ENCODE peak calls at places on chromosomes 6 and 20, in nine cellular contexts. Q, J, C, W, A, S, Z, X and L are unnamed samples.

GRCh38 chr6:81759782-81760181 is 7.3 kb upstream of the TENT5A start:
- DNase-seq in S (no peak), A (no peak), W (no peak), Q (peak), X (no peak), C (no peak), J (no peak), Z (no peak), L (no peak)

GRCh38 chr20:41573955-41574354 is 44.2 kb downstream of the CHD6 start:
- DNase-seq in Z (no peak), W (no peak), S (no peak), J (no peak), Q (no peak), A (no peak), C (no peak), X (no peak), L (no peak)

GRCh38 chr6:142935553-142936517 is 9.1 kb downstream of the HIVEP2 start:
- DNase-seq in A (no peak), W (no peak), S (no peak), C (no peak), J (no peak), Z (peak), Q (no peak), X (no peak), L (no peak)

GRCh38 chr6:82555801-82556200 is 192.2 kb downstream of the TPBG start:
- DNase-seq in C (no peak), W (no peak), Z (no peak), J (no peak), X (no peak), S (no peak), Q (peak), A (no peak), L (no peak)

GRCh38 chr20:39985276-39985675 is 703.8 kb downstream of the MAFB start:
- DNase-seq in A (no peak), J (no peak), S (no peak), Z (no peak), Q (no peak), W (no peak), C (no peak), X (no peak), L (no peak)

GRCh38 chr6:21187485-21187884 is 406.1 kb upstream of the SOX4 start:
- DNase-seq in A (peak), C (no peak), W (no peak), Z (no peak), X (no peak), J (no peak), S (no peak), Q (peak), L (no peak)

GRCh38 chr6:98487612-98488011 is 346.8 kb upstream of the POU3F2 start:
- DNase-seq in Q (no peak), A (no peak), J (no peak), C (no peak), Z (no peak), W (no peak), X (peak), S (no peak), L (no peak)

GRCh38 chr6:37489697-37490336 is 9.9 kb downstream of the CCDC167 start:
- DNase-seq in J (no peak), Z (no peak), S (no peak), Q (no peak), A (peak), W (no peak), X (no peak), C (no peak), L (no peak)

GRCh38 chr6:10441004-10441654 is 26.3 kb upstream of the TFAP2A start:
- DNase-seq in A (no peak), C (no peak), X (no peak), S (no peak), Q (peak), J (no peak), W (no peak), Z (no peak), L (no peak)

GRCh38 chr6:156618600-156619205 is 158.5 kb upstream of the ARID1B start:
- DNase-seq in Z (no peak), Q (no peak), S (no peak), W (no peak), X (peak), A (peak), J (no peak), C (no peak), L (no peak)

GRCh38 chr6:4256969-4257368 is 121.6 kb upstream of the ECI2 start:
- DNase-seq in S (no peak), Q (peak), A (no peak), C (no peak), Z (no peak), J (no peak), X (no peak), W (no peak), L (no peak)

GRCh38 chr6:72819609-72820008 is 197.7 kb downstream of the KCNQ5 start:
- DNase-seq in S (no peak), Z (no peak), C (no peak), J (no peak), X (no peak), W (no peak), Q (no peak), A (no peak), L (no peak)

GRCh38 chr20:5145365-5146301 is 18.8 kb downstream of the CDS2 start:
- DNase-seq in C (no peak), W (no peak), Z (no peak), A (no peak), J (no peak), X (no peak), S (no peak), Q (no peak), L (no peak)

GRCh38 chr6:7235712-7236311 is 77.2 kb downstream of the SSR1 start:
- DNase-seq in X (no peak), C (no peak), W (no peak), Z (no peak), S (no peak), A (peak), J (no peak), Q (no peak), L (no peak)